ENCODE peak calls at places on chromosomes 2 and 18, in seven cellular contexts. One of them, this sample, is unnamed.

GRCh38 chr18:11710578-11710977 is 21.5 kb downstream of the GNAL start:
- DNase-seq in sigmoid colon: no peak
- DNase-seq in H54: no peak
- DNase-seq in esophagus squamous epithelium: no peak
- DNase-seq in adrenal gland: no peak
- DNase-seq in ovary: no peak
- DNase-seq in GM12878: no peak
- DNase-seq in this sample: no peak

GRCh38 chr18:48975817-48976649 is 25.3 kb upstream of the SMAD7 start:
- DNase-seq in sigmoid colon: no peak
- DNase-seq in H54: peak; percentile 95
- DNase-seq in esophagus squamous epithelium: no peak
- DNase-seq in adrenal gland: peak; percentile 71
- DNase-seq in ovary: peak; percentile 53
- DNase-seq in GM12878: no peak
- DNase-seq in this sample: no peak

GRCh38 chr2:72619622-72620021 is 206.2 kb downstream of the EXOC6B start:
- DNase-seq in sigmoid colon: no peak
- DNase-seq in H54: no peak
- DNase-seq in esophagus squamous epithelium: no peak
- DNase-seq in adrenal gland: no peak
- DNase-seq in ovary: no peak
- DNase-seq in GM12878: no peak
- DNase-seq in this sample: no peak

GRCh38 chr2:240431276-240431662 is 4.2 kb upstream of the GPC1 start:
- DNase-seq in sigmoid colon: peak; percentile 30
- DNase-seq in H54: no peak
- DNase-seq in esophagus squamous epithelium: no peak
- DNase-seq in adrenal gland: peak; percentile 15
- DNase-seq in ovary: peak; percentile 24
- DNase-seq in GM12878: no peak
- DNase-seq in this sample: no peak

GRCh38 chr18:44465337-44465736 is 215.4 kb upstream of the SETBP1 start:
- DNase-seq in sigmoid colon: no peak
- DNase-seq in H54: no peak
- DNase-seq in esophagus squamous epithelium: no peak
- DNase-seq in adrenal gland: no peak
- DNase-seq in ovary: no peak
- DNase-seq in GM12878: no peak
- DNase-seq in this sample: no peak

GRCh38 chr18:46169464-46169941 is 65.3 kb downstream of the HAUS1 start:
- DNase-seq in sigmoid colon: no peak
- DNase-seq in H54: no peak
- DNase-seq in esophagus squamous epithelium: no peak
- DNase-seq in adrenal gland: peak; percentile 42
- DNase-seq in ovary: no peak
- DNase-seq in GM12878: no peak
- DNase-seq in this sample: no peak

GRCh38 chr2:64888591-64889309 is 100.4 kb upstream of the SLC1A4 start:
- DNase-seq in sigmoid colon: no peak
- DNase-seq in H54: peak; percentile 48
- DNase-seq in esophagus squamous epithelium: no peak
- DNase-seq in adrenal gland: peak; percentile 35
- DNase-seq in ovary: no peak
- DNase-seq in GM12878: no peak
- DNase-seq in this sample: peak; percentile 70

GRCh38 chr2:207772844-207773205 is 3.1 kb upstream of the FZD5 start:
- DNase-seq in sigmoid colon: no peak
- DNase-seq in H54: no peak
- DNase-seq in esophagus squamous epithelium: no peak
- DNase-seq in adrenal gland: no peak
- DNase-seq in ovary: no peak
- DNase-seq in GM12878: no peak
- DNase-seq in this sample: no peak

GRCh38 chr2:107545066-107545465 is 281.6 kb upstream of the RGPD4 start:
- DNase-seq in sigmoid colon: no peak
- DNase-seq in H54: no peak
- DNase-seq in esophagus squamous epithelium: no peak
- DNase-seq in adrenal gland: no peak
- DNase-seq in ovary: no peak
- DNase-seq in GM12878: no peak
- DNase-seq in this sample: no peak

GRCh38 chr2:206378835-206379234 is 64.5 kb upstream of the ADAM23 start:
- DNase-seq in sigmoid colon: no peak
- DNase-seq in H54: no peak
- DNase-seq in esophagus squamous epithelium: no peak
- DNase-seq in adrenal gland: no peak
- DNase-seq in ovary: no peak
- DNase-seq in GM12878: no peak
- DNase-seq in this sample: no peak

GRCh38 chr18:48836806-48837615 is 113.8 kb downstream of the SMAD7 start:
- DNase-seq in sigmoid colon: peak; percentile 61
- DNase-seq in H54: no peak
- DNase-seq in esophagus squamous epithelium: no peak
- DNase-seq in adrenal gland: no peak
- DNase-seq in ovary: peak; percentile 28
- DNase-seq in GM12878: no peak
- DNase-seq in this sample: no peak

GRCh38 chr2:72921088-72921851 is 4.0 kb downstream of the EMX1 start:
- DNase-seq in sigmoid colon: peak; percentile 33
- DNase-seq in H54: no peak
- DNase-seq in esophagus squamous epithelium: no peak
- DNase-seq in adrenal gland: peak; percentile 16
- DNase-seq in ovary: no peak
- DNase-seq in GM12878: no peak
- DNase-seq in this sample: no peak

GRCh38 chr18:49174478-49174877 is 223.7 kb upstream of the SMAD7 start:
- DNase-seq in sigmoid colon: no peak
- DNase-seq in H54: no peak
- DNase-seq in esophagus squamous epithelium: no peak
- DNase-seq in adrenal gland: no peak
- DNase-seq in ovary: no peak
- DNase-seq in GM12878: no peak
- DNase-seq in this sample: no peak

GRCh38 chr18:28576941-28577340 is 400.0 kb upstream of the CDH2 start:
- DNase-seq in sigmoid colon: no peak
- DNase-seq in H54: no peak
- DNase-seq in esophagus squamous epithelium: no peak
- DNase-seq in adrenal gland: no peak
- DNase-seq in ovary: no peak
- DNase-seq in GM12878: no peak
- DNase-seq in this sample: no peak

GRCh38 chr2:69667805-69668382 is 24.4 kb upstream of the AAK1 start:
- DNase-seq in sigmoid colon: no peak
- DNase-seq in H54: no peak
- DNase-seq in esophagus squamous epithelium: no peak
- DNase-seq in adrenal gland: no peak
- DNase-seq in ovary: no peak
- DNase-seq in GM12878: no peak
- DNase-seq in this sample: no peak

GRCh38 chr2:18980104-18980777 is 378.2 kb downstream of the OSR1 start:
- DNase-seq in sigmoid colon: no peak
- DNase-seq in H54: no peak
- DNase-seq in esophagus squamous epithelium: no peak
- DNase-seq in adrenal gland: no peak
- DNase-seq in ovary: no peak
- DNase-seq in GM12878: no peak
- DNase-seq in this sample: no peak

GRCh38 chr2:86037795-86038192 is 67.9 kb downstream of the POLR1A start:
- DNase-seq in sigmoid colon: no peak
- DNase-seq in H54: no peak
- DNase-seq in esophagus squamous epithelium: no peak
- DNase-seq in adrenal gland: no peak
- DNase-seq in ovary: no peak
- DNase-seq in GM12878: no peak
- DNase-seq in this sample: peak; percentile 82

DNA sequence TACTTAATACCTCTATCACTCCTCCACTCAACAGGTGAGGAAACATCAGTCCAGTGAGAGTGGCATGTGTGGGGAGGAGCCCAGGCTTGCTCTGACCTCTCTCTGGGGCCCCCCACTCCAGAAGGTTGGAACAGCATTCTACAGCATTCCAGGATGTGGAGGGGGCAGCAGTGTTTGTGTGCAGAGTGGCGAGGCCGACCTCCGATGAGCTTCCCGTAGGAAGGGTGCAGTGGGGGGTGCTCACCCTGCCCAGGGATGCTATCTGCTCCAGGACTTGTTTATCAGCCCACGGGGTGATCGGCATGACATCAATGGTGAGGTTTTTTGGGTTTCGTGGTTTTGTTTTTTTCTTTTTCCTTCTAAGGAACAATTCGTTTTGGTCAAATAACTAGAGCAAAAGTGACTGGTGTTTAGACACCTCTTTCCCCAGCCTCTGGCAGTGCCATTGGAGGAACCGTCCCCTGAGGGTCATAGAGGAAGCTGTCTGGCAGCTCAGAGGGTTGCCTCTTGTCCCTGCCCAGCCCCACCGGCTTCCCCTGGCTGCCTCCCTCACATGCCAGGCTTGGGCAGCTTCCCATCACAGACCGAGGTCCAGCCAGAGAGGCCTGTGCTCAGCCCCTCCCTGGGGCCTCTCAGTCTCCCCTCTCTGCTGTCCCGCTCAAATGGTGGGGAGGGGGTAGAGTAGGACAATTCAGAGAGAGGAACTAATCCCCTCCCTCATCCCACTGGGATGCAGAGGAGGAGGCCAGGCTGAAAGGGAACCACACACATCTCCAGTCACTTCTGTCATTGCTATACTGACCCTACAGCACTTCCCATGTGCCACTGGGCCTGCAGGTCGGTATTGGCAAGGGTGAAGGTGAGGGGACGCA is 96.5 kb downstream of the ZFP36L2 start:
- DNase-seq in sigmoid colon: peak; percentile 79
- DNase-seq in H54: no peak
- DNase-seq in esophagus squamous epithelium: no peak
- DNase-seq in adrenal gland: peak; percentile 51
- DNase-seq in ovary: peak; percentile 36
- DNase-seq in GM12878: no peak
- DNase-seq in this sample: peak; percentile 58
- TF ChIP-seq POLR2A in sigmoid colon: no peak
- TF ChIP-seq POLR2A in H54: no peak
- TF ChIP-seq POLR2A in esophagus squamous epithelium: no peak
- TF ChIP-seq POLR2A in adrenal gland: no peak
- TF ChIP-seq POLR2A in ovary: no peak
- TF ChIP-seq POLR2A in GM12878: no peak
- TF ChIP-seq POLR2A in this sample: no peak

DNA sequence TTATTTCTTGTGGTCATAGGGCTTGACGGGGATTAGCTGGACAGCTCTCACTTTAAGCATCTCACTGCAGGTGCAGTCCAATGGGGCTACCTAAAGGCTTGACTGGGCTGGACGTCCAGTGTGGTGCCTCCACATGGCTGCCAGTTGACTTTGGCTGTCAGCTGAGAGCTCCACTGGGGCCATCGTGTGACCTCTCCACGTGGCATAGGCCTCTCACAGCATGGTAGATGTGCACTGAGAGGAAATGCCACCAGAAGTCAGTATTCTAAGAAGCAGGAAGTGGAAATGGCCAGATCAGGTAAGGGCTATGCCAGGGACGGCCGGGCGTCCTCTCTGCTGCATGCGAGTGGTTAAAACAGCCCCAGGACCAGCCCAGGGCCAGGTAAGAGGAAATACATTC is 105.2 kb upstream of the TWIST2 start:
- DNase-seq in sigmoid colon: no peak
- DNase-seq in H54: no peak
- DNase-seq in esophagus squamous epithelium: no peak
- DNase-seq in adrenal gland: no peak
- DNase-seq in ovary: no peak
- DNase-seq in GM12878: no peak
- DNase-seq in this sample: no peak
- TF ChIP-seq POLR2A in sigmoid colon: no peak
- TF ChIP-seq POLR2A in H54: no peak
- TF ChIP-seq POLR2A in esophagus squamous epithelium: no peak
- TF ChIP-seq POLR2A in adrenal gland: no peak
- TF ChIP-seq POLR2A in ovary: no peak
- TF ChIP-seq POLR2A in GM12878: no peak
- TF ChIP-seq POLR2A in this sample: no peak

DNA sequence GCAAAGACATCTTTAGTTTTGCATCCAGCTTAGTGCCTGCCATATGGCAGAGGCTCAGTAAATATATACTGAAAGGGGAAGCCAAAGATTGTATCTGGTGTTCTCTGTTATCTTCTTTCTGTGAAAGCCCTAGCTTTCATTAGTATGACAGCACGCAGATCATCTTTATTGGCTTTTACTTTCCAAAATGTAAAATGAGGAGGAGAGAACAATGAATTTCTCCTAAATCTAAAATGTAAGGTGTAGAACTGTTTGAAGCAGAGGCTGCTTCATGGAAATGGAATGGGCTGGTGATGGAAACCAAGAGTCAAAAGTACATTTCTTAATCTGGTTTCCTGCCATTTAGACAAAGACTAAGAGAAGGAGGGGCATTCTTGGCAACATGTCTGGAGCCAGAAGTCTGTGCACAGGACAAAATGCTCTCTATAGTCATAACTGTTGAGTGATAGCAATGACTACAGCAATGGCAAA is 1029.9 kb upstream of the PIK3C3 start:
- DNase-seq in sigmoid colon: no peak
- DNase-seq in H54: no peak
- DNase-seq in esophagus squamous epithelium: no peak
- DNase-seq in adrenal gland: no peak
- DNase-seq in ovary: no peak
- DNase-seq in GM12878: no peak
- DNase-seq in this sample: no peak
- TF ChIP-seq POLR2A in sigmoid colon: no peak
- TF ChIP-seq POLR2A in H54: no peak
- TF ChIP-seq POLR2A in esophagus squamous epithelium: no peak
- TF ChIP-seq POLR2A in adrenal gland: no peak
- TF ChIP-seq POLR2A in ovary: no peak
- TF ChIP-seq POLR2A in GM12878: no peak
- TF ChIP-seq POLR2A in this sample: no peak

GRCh38 chr2:157468931-157469708 is 25.2 kb upstream of the CYTIP start:
- DNase-seq in sigmoid colon: no peak
- DNase-seq in H54: no peak
- DNase-seq in esophagus squamous epithelium: no peak
- DNase-seq in adrenal gland: no peak
- DNase-seq in ovary: no peak
- DNase-seq in GM12878: peak; percentile 95
- DNase-seq in this sample: no peak
- TF ChIP-seq POLR2A in sigmoid colon: no peak
- TF ChIP-seq POLR2A in H54: no peak
- TF ChIP-seq POLR2A in esophagus squamous epithelium: no peak
- TF ChIP-seq POLR2A in adrenal gland: no peak
- TF ChIP-seq POLR2A in ovary: no peak
- TF ChIP-seq POLR2A in GM12878: no peak
- TF ChIP-seq POLR2A in this sample: no peak